ENCODE peak calls at places on chromosomes 16 and 17, in ten cellular contexts. X, A, Y, P, L, T, C, W, I and Q are unnamed samples.

GRCh38 chr16:77374384-77374783 is 60.5 kb downstream of the ADAMTS18 start:
- DNase-seq in X (no peak), A (no peak), Y (no peak), P (no peak), L (no peak), T (no peak), C (no peak), W (no peak), I (no peak), Q (no peak)

GRCh38 chr17:7833795-7834553 is at the start of gene KDM6B:
- DNase-seq in X (peak), A (peak), Y (peak), P (peak), L (peak), T (peak), C (peak), W (peak), I (peak), Q (peak)

GRCh38 chr16:65445313-65446260 is 323.7 kb upstream of the CDH11 start:
- DNase-seq in X (no peak), A (no peak), Y (no peak), P (no peak), L (no peak), T (no peak), C (no peak), W (no peak), I (no peak), Q (no peak)

GRCh38 chr17:16287563-16288027 is 65.7 kb downstream of the CENPV start:
- DNase-seq in X (no peak), A (no peak), Y (no peak), P (no peak), L (no peak), T (no peak), C (peak), W (peak), I (no peak), Q (no peak)

GRCh38 chr17:77865109-77865611 is 93.3 kb upstream of the TNRC6C start:
- DNase-seq in X (no peak), A (no peak), Y (no peak), P (no peak), L (peak), T (no peak), C (no peak), W (no peak), I (no peak), Q (no peak)

GRCh38 chr17:75748706-75749105 is 16.3 kb downstream of the GALK1 start:
- DNase-seq in X (no peak), A (no peak), Y (no peak), P (no peak), L (no peak), T (no peak), C (no peak), W (no peak), I (no peak), Q (no peak)

GRCh38 chr17:6496636-6497441 is 52.6 kb downstream of the PIMREG start:
- DNase-seq in X (no peak), A (no peak), Y (no peak), P (no peak), L (peak), T (no peak), C (no peak), W (no peak), I (no peak), Q (no peak)

GRCh38 chr16:56930516-56931252 is 1.3 kb upstream of the HERPUD1 start:
- DNase-seq in X (no peak), A (no peak), Y (no peak), P (no peak), L (no peak), T (no peak), C (no peak), W (no peak), I (no peak), Q (no peak)

GRCh38 chr16:71552698-71553503 is 24.0 kb downstream of the TAT start:
- DNase-seq in X (no peak), A (peak), Y (no peak), P (no peak), L (no peak), T (no peak), C (no peak), W (peak), I (no peak), Q (peak)

GRCh38 chr17:38713456-38713855 is 8.4 kb downstream of the MLLT6 start:
- DNase-seq in X (no peak), A (no peak), Y (no peak), P (peak), L (no peak), T (no peak), C (no peak), W (no peak), I (no peak), Q (no peak)